ENCODE peak calls at places on chromosomes 3 and 15, in ten cellular contexts. J is mucosa of descending colon, G is ascending aorta, M is AG10803, S is thoracic aorta, F is neural crest cell, L is fibroblast of mammary gland, O is bronchial epithelial cell, T is A549, K is endothelial cell. A is an unnamed sample.

GRCh38 chr3:173774275-173774674 is 376.7 kb downstream of the NLGN1 start:
- DNase-seq in J (no peak), G (no peak), M (no peak), S (no peak), F (no peak), L (no peak), O (no peak), T (no peak), K (no peak), A (no peak)

GRCh38 chr3:104628185-104628789 is 738.4 kb upstream of the ALCAM start:
- DNase-seq in J (no peak), G (no peak), M (peak; percentile 63), S (no peak), F (no peak), L (peak; percentile 77), O (peak; percentile 75), T (peak; percentile 52), K (no peak), A (no peak)

GRCh38 chr3:43707266-43707665 is 16.5 kb downstream of the ABHD5 start:
- DNase-seq in J (no peak), G (no peak), M (no peak), S (no peak), F (no peak), L (no peak), O (peak; percentile 67), T (no peak), K (no peak), A (no peak)

GRCh38 chr15:26102365-26102764 is 239.2 kb upstream of the ATP10A start:
- DNase-seq in J (no peak), G (no peak), M (no peak), S (no peak), F (no peak), L (no peak), O (no peak), T (no peak), K (no peak), A (no peak)

GRCh38 chr3:5321941-5322340 is 134.4 kb downstream of the EDEM1 start:
- DNase-seq in J (no peak), G (no peak), M (no peak), S (no peak), F (no peak), L (no peak), O (no peak), T (peak; percentile 20), K (no peak), A (no peak)

GRCh38 chr15:29465816-29466215 is 196.2 kb upstream of the NSMCE3 start:
- DNase-seq in J (no peak), G (no peak), M (no peak), S (no peak), F (no peak), L (no peak), O (no peak), T (no peak), K (no peak), A (no peak)

GRCh38 chr3:39216176-39216790 is 23.9 kb upstream of the XIRP1 start:
- DNase-seq in J (no peak), G (no peak), M (no peak), S (no peak), F (no peak), L (no peak), O (no peak), T (no peak), K (no peak), A (no peak)

GRCh38 chr3:50532062-50532705 is 28.8 kb upstream of the CACNA2D2 start:
- DNase-seq in J (no peak), G (no peak), M (no peak), S (no peak), F (no peak), L (no peak), O (no peak), T (no peak), K (no peak), A (no peak)

GRCh38 chr3:58535531-58536500 is 1.2 kb downstream of the ACOX2 start:
- DNase-seq in J (peak; percentile 89), G (no peak), M (peak; percentile 23), S (no peak), F (no peak), L (peak; percentile 37), O (peak; percentile 34), T (peak; percentile 76), K (no peak), A (no peak)

GRCh38 chr3:46378426-46378942 is 7.7 kb downstream of the CCR5 start:
- DNase-seq in J (peak; percentile 82), G (no peak), M (peak; percentile 47), S (no peak), F (peak; percentile 60), L (peak; percentile 57), O (peak; percentile 66), T (peak; percentile 56), K (peak; percentile 73), A (no peak)

GRCh38 chr3:122926322-122926721 is 101.2 kb downstream of the SEMA5B start:
- DNase-seq in J (no peak), G (no peak), M (no peak), S (no peak), F (no peak), L (no peak), O (no peak), T (no peak), K (no peak), A (no peak)

GRCh38 chr15:85589873-85590272 is 204.9 kb downstream of the KLHL25 start:
- DNase-seq in J (peak; percentile 35), G (no peak), M (peak; percentile 73), S (no peak), F (no peak), L (peak; percentile 83), O (peak; percentile 81), T (peak; percentile 78), K (no peak), A (no peak)

GRCh38 chr15:56537881-56538280 is 72.9 kb upstream of the MNS1 start:
- DNase-seq in J (peak; percentile 35), G (no peak), M (no peak), S (no peak), F (no peak), L (peak; percentile 5), O (no peak), T (no peak), K (no peak), A (no peak)

GRCh38 chr3:4751057-4752051 is 227.9 kb upstream of the BHLHE40 start:
- DNase-seq in J (no peak), G (no peak), M (peak; percentile 91), S (no peak), F (no peak), L (peak; percentile 87), O (peak; percentile 91), T (peak; percentile 65), K (no peak), A (no peak)

GRCh38 chr3:185455860-185456259 is 43.0 kb downstream of the TMEM41A start:
- DNase-seq in J (no peak), G (no peak), M (no peak), S (no peak), F (no peak), L (no peak), O (no peak), T (no peak), K (no peak), A (no peak)
- TF ChIP-seq CTCF in J (no peak), G (no peak), M (peak; percentile 7), S (no peak), F (peak; percentile 32), L (no peak), O (no peak), T (no peak), K (no peak), A (no peak)

GRCh38 chr15:82660378-82660777 is 13.2 kb upstream of the CPEB1 start:
- DNase-seq in J (no peak), G (no peak), M (no peak), S (no peak), F (no peak), L (no peak), O (no peak), T (no peak), K (no peak), A (no peak)

GRCh38 chr15:82664021-82664420 is 16.9 kb upstream of the CPEB1 start:
- DNase-seq in J (no peak), G (no peak), M (no peak), S (no peak), F (no peak), L (no peak), O (no peak), T (no peak), K (no peak), A (no peak)

GRCh38 chr15:82666606-82667005 is 19.4 kb upstream of the CPEB1 start:
- DNase-seq in J (no peak), G (no peak), M (no peak), S (no peak), F (no peak), L (no peak), O (no peak), T (no peak), K (no peak), A (no peak)

GRCh38 chr15:82663186-82663600 is 16.0 kb upstream of the CPEB1 start:
- DNase-seq in J (peak; percentile 75), G (no peak), M (peak; percentile 19), S (no peak), F (peak; percentile 78), L (peak; percentile 47), O (peak; percentile 34), T (peak; percentile 53), K (peak; percentile 73), A (no peak)

DNA sequence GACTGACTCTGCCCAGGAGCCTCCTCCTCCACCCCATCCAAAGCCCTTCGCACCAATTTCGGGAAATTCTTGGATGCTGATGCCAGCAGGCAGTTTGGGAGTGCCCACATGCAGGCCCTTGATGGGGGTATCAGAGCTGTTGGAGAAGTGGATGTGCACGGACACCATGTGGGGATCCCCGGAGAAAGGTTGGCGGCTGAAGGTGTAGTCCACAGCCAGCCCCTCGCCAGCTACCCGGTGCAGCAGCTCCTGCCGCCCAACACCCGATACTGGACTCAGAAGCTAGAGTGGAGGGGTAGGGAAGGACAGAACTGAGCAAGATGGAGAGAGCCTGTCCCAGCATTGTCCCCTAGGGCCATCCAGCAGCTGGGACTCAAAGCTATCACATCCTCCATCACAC is 15.5 kb upstream of the CPEB1 start:
- DNase-seq in J (no peak), G (no peak), M (no peak), S (no peak), F (no peak), L (no peak), O (no peak), T (no peak), K (no peak), A (no peak)
- TF ChIP-seq CTCF in J (no peak), G (no peak), M (no peak), S (no peak), F (no peak), L (no peak), O (no peak), T (no peak), K (no peak), A (no peak)

DNA sequence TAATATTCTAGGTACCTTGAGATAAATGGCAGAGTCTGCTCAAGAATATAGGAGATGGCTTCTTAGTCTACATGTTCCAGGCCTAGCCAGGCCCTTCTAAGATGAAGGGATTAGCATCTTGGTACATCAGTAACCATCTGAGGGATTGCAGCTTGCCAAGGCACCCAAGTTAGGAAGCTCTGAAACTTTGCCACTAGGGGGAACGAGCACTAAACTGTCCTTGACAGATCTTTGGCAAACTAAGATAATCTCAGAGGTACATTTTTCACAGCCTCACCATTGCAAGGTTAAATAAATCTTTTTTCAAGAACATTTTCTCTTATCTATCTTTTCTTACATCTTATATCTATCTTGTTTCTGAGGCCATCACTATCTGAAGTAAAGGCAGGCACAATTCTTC is 351.2 kb downstream of the RAP2B start:
- DNase-seq in J (peak; percentile 5), G (no peak), M (peak; percentile 8), S (no peak), F (no peak), L (peak; percentile 23), O (peak; percentile 26), T (peak; percentile 20), K (peak; percentile 9), A (no peak)
- TF ChIP-seq CTCF in J (no peak), G (peak; percentile 11), M (peak; percentile 37), S (no peak), F (peak; percentile 40), L (peak; percentile 38), O (peak; percentile 38), T (no peak), K (peak; percentile 38), A (no peak)

GRCh38 chr3:141147657-141148056 is 84.0 kb upstream of the PXYLP1 start:
- DNase-seq in J (no peak), G (no peak), M (no peak), S (no peak), F (no peak), L (no peak), O (peak; percentile 54), T (no peak), K (no peak), A (no peak)
- TF ChIP-seq CTCF in J (no peak), G (no peak), M (no peak), S (no peak), F (no peak), L (no peak), O (no peak), T (no peak), K (no peak), A (no peak)